ENCODE peak calls at places on chromosomes 11 and 22, in six cellular contexts. N is GDM1, B is naive B cell, P is MV-4-11, J is heart left ventricle, T is KBM-7. H is an unnamed sample.
A peak's percentile ranks its signal among the peaks of the same experiment; 100 is the strongest.

GRCh38 chr22:22025320-22026156 is 43.0 kb upstream of the TOP3B start:
- DNase-seq in N (no peak), B (peak; percentile 45), P (peak; percentile 7), J (no peak), T (no peak), H (no peak)

GRCh38 chr11:35177370-35177769 is 38.4 kb downstream of the CD44 start:
- DNase-seq in N (no peak), B (no peak), P (no peak), J (no peak), T (no peak), H (no peak)

GRCh38 chr11:103892603-103893002 is 143.8 kb upstream of the DDI1 start:
- DNase-seq in N (no peak), B (no peak), P (peak; percentile 18), J (peak; percentile 28), T (no peak), H (no peak)

GRCh38 chr11:65298131-65298535 is 16.5 kb upstream of the CDC42EP2 start:
- DNase-seq in N (no peak), B (no peak), P (no peak), J (peak; percentile 90), T (no peak), H (no peak)

GRCh38 chr11:123166095-123166559 is 28.9 kb downstream of the CLMP start:
- DNase-seq in N (no peak), B (no peak), P (no peak), J (no peak), T (peak; percentile 1), H (peak; percentile 9)

GRCh38 chr11:115126092-115126491 is 378.1 kb downstream of the CADM1 start:
- DNase-seq in N (no peak), B (no peak), P (no peak), J (no peak), T (no peak), H (no peak)

GRCh38 chr11:116853461-116854073 is 16.1 kb upstream of the APOA1 start:
- DNase-seq in N (peak; percentile 79), B (peak; percentile 65), P (peak; percentile 98), J (no peak), T (peak; percentile 93), H (peak; percentile 95)

GRCh38 chr22:32803020-32803758 is 1.7 kb downstream of the TIMP3 start:
- DNase-seq in N (no peak), B (no peak), P (no peak), J (no peak), T (no peak), H (no peak)

GRCh38 chr11:116294630-116295029 is 478.2 kb downstream of the BUD13 start:
- DNase-seq in N (no peak), B (no peak), P (no peak), J (no peak), T (no peak), H (no peak)

GRCh38 chr11:117876049-117876340 is 463 bp downstream of the FXYD6 start:
- DNase-seq in N (no peak), B (no peak), P (no peak), J (no peak), T (no peak), H (no peak)

GRCh38 chr22:46417268-46417580 is 81.7 kb downstream of the TRMU start:
- DNase-seq in N (no peak), B (no peak), P (no peak), J (no peak), T (no peak), H (no peak)

GRCh38 chr11:65391007-65391406 is 4.6 kb downstream of the FRMD8 start:
- DNase-seq in N (no peak), B (no peak), P (no peak), J (no peak), T (no peak), H (no peak)

GRCh38 chr11:66880484-66881211 is 23.8 kb downstream of the LRFN4 start:
- DNase-seq in N (no peak), B (no peak), P (peak; percentile 14), J (peak; percentile 67), T (peak; percentile 50), H (peak; percentile 45)

GRCh38 chr22:48800036-48800885 is 1027.4 kb downstream of the BRD1 start:
- DNase-seq in N (no peak), B (no peak), P (no peak), J (no peak), T (no peak), H (no peak)

GRCh38 chr11:123654566-123655081 is at the start of gene SCN3B:
- DNase-seq in N (no peak), B (peak; percentile 2), P (no peak), J (peak; percentile 81), T (peak; percentile 76), H (no peak)

GRCh38 chr11:61021661-61022212 is 50.3 kb downstream of the CD6 start:
- DNase-seq in N (no peak), B (peak; percentile 73), P (no peak), J (no peak), T (no peak), H (no peak)

GRCh38 chr11:77710358-77710757 is 72.8 kb upstream of the CLNS1A start:
- DNase-seq in N (no peak), B (no peak), P (no peak), J (no peak), T (no peak), H (no peak)